ENCODE peak calls at places on chromosomes 12 and 14, in four cellular contexts. One of them, this sample, is unnamed.

GRCh38 chr14:91303091-91303923 is 58.8 kb upstream of the GPR68 start:
- DNase-seq in H1: peak; percentile 100
- DNase-seq in GM12878: no peak
- DNase-seq in K562: peak; percentile 98
- DNase-seq in this sample: peak; percentile 49

GRCh38 chr14:75548544-75548943 is 26.3 kb downstream of the BATF start:
- DNase-seq in H1: no peak
- DNase-seq in K562: no peak
- DNase-seq in GM12878: no peak
- DNase-seq in this sample: no peak

GRCh38 chr12:88946377-88946997 is 366.2 kb upstream of the KITLG start:
- DNase-seq in GM12878: no peak
- DNase-seq in K562: no peak
- DNase-seq in H1: no peak
- DNase-seq in this sample: peak; percentile 64

GRCh38 chr14:75976838-75977237 is 5.0 kb downstream of the TGFB3 start:
- DNase-seq in H1: no peak
- DNase-seq in GM12878: no peak
- DNase-seq in K562: no peak
- DNase-seq in this sample: no peak

GRCh38 chr14:105204206-105204930 is 23.3 kb upstream of the NUDT14 start:
- DNase-seq in H1: no peak
- DNase-seq in K562: no peak
- DNase-seq in GM12878: no peak
- DNase-seq in this sample: no peak

GRCh38 chr14:72104011-72104613 is 171.9 kb downstream of the RGS6 start:
- DNase-seq in K562: peak; percentile 46
- DNase-seq in GM12878: no peak
- DNase-seq in H1: peak; percentile 21
- DNase-seq in this sample: peak; percentile 3

GRCh38 chr14:23660290-23661226 is 24.4 kb downstream of the DHRS2 start:
- DNase-seq in GM12878: no peak
- DNase-seq in K562: no peak
- DNase-seq in H1: no peak
- DNase-seq in this sample: no peak

GRCh38 chr12:127205781-127206535 is 1061.0 kb upstream of the TMEM132C start:
- DNase-seq in H1: no peak
- DNase-seq in K562: no peak
- DNase-seq in GM12878: no peak
- DNase-seq in this sample: no peak

GRCh38 chr12:14665354-14666348 is 30.7 kb downstream of the GUCY2C start:
- DNase-seq in H1: peak; percentile 9
- DNase-seq in K562: no peak
- DNase-seq in GM12878: no peak
- DNase-seq in this sample: peak; percentile 7

GRCh38 chr14:105529506-105530445 is 3.4 kb downstream of the TMEM121 start:
- DNase-seq in GM12878: no peak
- DNase-seq in K562: peak; percentile 49
- DNase-seq in H1: no peak
- DNase-seq in this sample: no peak

GRCh38 chr14:95741051-95741490 is 27.1 kb upstream of the TCL1A start:
- DNase-seq in K562: no peak
- DNase-seq in GM12878: no peak
- DNase-seq in H1: no peak
- DNase-seq in this sample: peak; percentile 7

GRCh38 chr14:80955434-80955939 is at the start of gene TSHR:
- DNase-seq in GM12878: no peak
- DNase-seq in K562: peak; percentile 4
- DNase-seq in H1: no peak
- DNase-seq in this sample: no peak

GRCh38 chr12:15808250-15808971 is 19.2 kb upstream of the EPS8 start:
- DNase-seq in GM12878: no peak
- DNase-seq in H1: no peak
- DNase-seq in K562: no peak
- DNase-seq in this sample: no peak

GRCh38 chr12:90858261-90858660 is 96.7 kb downstream of the CCER1 start:
- DNase-seq in GM12878: no peak
- DNase-seq in K562: no peak
- DNase-seq in H1: no peak
- DNase-seq in this sample: no peak

GRCh38 chr12:1847411-1847810 is 27.0 kb downstream of the LRTM2 start:
- DNase-seq in GM12878: no peak
- DNase-seq in K562: no peak
- DNase-seq in H1: no peak
- DNase-seq in this sample: no peak

GRCh38 chr12:69639400-69640016 is 28.8 kb upstream of the LRRC10 start:
- DNase-seq in K562: peak; percentile 83
- DNase-seq in GM12878: peak; percentile 15
- DNase-seq in H1: peak; percentile 36
- DNase-seq in this sample: peak; percentile 61

GRCh38 chr14:105421723-105422615 is 2.3 kb downstream of the MTA1 start:
- DNase-seq in H1: no peak
- DNase-seq in K562: no peak
- DNase-seq in GM12878: no peak
- DNase-seq in this sample: no peak

GRCh38 chr12:129614221-129614885 is 289.5 kb downstream of the TMEM132D start:
- DNase-seq in K562: no peak
- DNase-seq in H1: no peak
- DNase-seq in GM12878: no peak
- DNase-seq in this sample: no peak

GRCh38 chr12:104890463-104891096 is 67.5 kb downstream of the SLC41A2 start:
- DNase-seq in GM12878: no peak
- DNase-seq in H1: no peak
- DNase-seq in K562: no peak
- DNase-seq in this sample: no peak

GRCh38 chr12:75998292-75999063 is 33.1 kb downstream of the PHLDA1 start:
- DNase-seq in H1: no peak
- DNase-seq in K562: no peak
- DNase-seq in GM12878: no peak
- DNase-seq in this sample: no peak

GRCh38 chr12:68317047-68317667 is 15.0 kb downstream of the MDM1 start:
- DNase-seq in GM12878: no peak
- DNase-seq in H1: no peak
- DNase-seq in K562: peak; percentile 29
- DNase-seq in this sample: peak; percentile 27

GRCh38 chr14:94059998-94060397 is 21.0 kb downstream of the DDX24 start:
- DNase-seq in GM12878: no peak
- DNase-seq in H1: no peak
- DNase-seq in K562: no peak
- DNase-seq in this sample: no peak

GRCh38 chr12:67807808-67808207 is 159.3 kb downstream of the DYRK2 start:
- DNase-seq in H1: no peak
- DNase-seq in GM12878: no peak
- DNase-seq in K562: no peak
- DNase-seq in this sample: no peak

GRCh38 chr14:84181072-84181471 is 1348.9 kb upstream of the FLRT2 start:
- DNase-seq in K562: no peak
- DNase-seq in GM12878: no peak
- DNase-seq in H1: no peak
- DNase-seq in this sample: no peak

GRCh38 chr14:100784523-100785337 is 41.2 kb upstream of the MEG3 start:
- DNase-seq in GM12878: no peak
- DNase-seq in H1: no peak
- DNase-seq in K562: no peak
- DNase-seq in this sample: no peak

GRCh38 chr12:50404307-50404706 is 3.6 kb downstream of the LARP4 start:
- DNase-seq in K562: no peak
- DNase-seq in H1: no peak
- DNase-seq in GM12878: no peak
- DNase-seq in this sample: no peak

GRCh38 chr12:48061943-48062719 is 43.7 kb downstream of the SENP1 start:
- DNase-seq in H1: no peak
- DNase-seq in GM12878: no peak
- DNase-seq in K562: no peak
- DNase-seq in this sample: no peak
- TF ChIP-seq CTCF in H1: peak; percentile 40
- TF ChIP-seq CTCF in GM12878: no peak
- TF ChIP-seq CTCF in K562: no peak
- TF ChIP-seq CTCF in this sample: no peak

GRCh38 chr12:53201639-53202038 is 5.4 kb downstream of the ITGB7 start:
- DNase-seq in H1: no peak
- DNase-seq in GM12878: no peak
- DNase-seq in K562: no peak
- DNase-seq in this sample: no peak

GRCh38 chr12:53199700-53200099 is 7.4 kb downstream of the ITGB7 start:
- DNase-seq in K562: no peak
- DNase-seq in GM12878: no peak
- DNase-seq in H1: no peak
- DNase-seq in this sample: no peak

GRCh38 chr12:53201170-53201541 is 5.9 kb downstream of the ITGB7 start:
- DNase-seq in K562: no peak
- DNase-seq in H1: no peak
- DNase-seq in GM12878: no peak
- DNase-seq in this sample: no peak

GRCh38 chr12:53200107-53200457 is 7.0 kb downstream of the ITGB7 start:
- DNase-seq in GM12878: no peak
- DNase-seq in K562: no peak
- DNase-seq in H1: no peak
- DNase-seq in this sample: no peak

DNA sequence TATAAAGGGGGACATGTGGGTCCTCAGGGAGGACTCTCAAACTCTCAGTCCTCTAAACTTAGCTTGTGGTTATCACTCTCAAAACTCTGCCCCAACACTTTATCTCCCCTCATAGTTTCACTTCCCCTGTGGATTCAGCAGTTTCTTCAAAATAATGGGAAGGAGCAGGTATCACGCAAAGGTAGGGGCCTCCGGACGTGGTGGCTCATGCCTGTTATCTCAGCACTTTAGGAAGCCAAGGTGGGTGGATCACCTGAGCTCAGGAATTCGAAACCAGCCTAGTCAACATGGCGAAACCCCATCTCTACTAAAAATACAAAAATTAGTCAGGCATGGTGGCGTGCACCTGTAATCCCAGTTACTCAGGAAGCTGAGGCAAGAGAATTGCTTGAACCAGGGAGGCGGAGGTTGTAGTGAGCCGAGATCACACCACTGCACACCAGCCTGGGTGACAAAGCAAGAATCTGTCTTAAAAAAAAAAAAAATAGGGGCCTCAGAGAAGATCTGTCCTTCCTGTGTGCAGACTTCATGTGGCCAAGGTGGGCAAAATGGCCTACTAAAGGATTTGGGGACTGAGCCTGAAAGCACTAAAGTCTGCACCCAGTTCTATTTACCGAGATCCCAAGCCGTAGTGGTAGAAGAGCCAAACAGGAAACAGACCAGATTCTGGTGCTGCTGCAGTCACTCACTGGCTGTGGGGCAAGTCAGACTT is 6.4 kb downstream of the ITGB7 start:
- DNase-seq in GM12878: peak; percentile 79
- DNase-seq in H1: no peak
- DNase-seq in K562: no peak
- DNase-seq in this sample: no peak
- TF ChIP-seq EGR1 in GM12878: peak; percentile 25
- TF ChIP-seq EGR1 in H1: no peak
- TF ChIP-seq EGR1 in K562: no peak
- TF ChIP-seq EGR1 in this sample: no peak

DNA sequence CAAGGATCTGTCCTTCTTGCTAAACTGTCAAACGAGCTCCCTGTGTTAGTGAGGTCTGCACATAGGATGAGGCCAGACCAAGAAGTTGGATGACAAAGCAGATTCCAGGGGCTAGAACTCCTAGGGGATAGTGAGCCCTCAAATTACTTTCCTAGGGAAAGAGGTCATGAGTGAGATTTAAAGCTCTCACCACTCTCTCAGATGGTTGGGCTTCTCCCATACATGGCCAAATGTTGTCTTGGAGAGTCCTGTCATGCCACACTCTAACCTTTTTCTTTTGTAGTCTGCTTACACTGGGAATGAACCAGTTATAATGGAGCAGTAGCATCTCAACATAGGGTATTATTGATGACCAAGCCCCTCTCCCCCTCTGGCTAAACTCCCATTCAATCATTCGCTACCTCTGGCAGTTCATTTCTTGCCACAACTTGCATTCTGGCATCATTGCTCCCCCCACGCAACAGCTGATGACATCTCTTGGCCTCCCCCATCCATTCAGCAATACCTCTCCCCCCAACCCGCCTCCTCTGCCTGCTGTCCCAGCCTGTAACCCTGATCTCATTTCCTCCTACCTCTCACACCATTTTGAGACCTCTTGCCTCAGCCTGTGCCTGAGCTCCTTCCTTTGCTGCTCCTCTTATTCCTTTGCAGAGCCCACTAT is 64.7 kb upstream of the CISTR start:
- DNase-seq in H1: no peak
- DNase-seq in K562: no peak
- DNase-seq in GM12878: no peak
- DNase-seq in this sample: no peak
- TF ChIP-seq EZH2 in H1: no peak
- TF ChIP-seq EZH2 in K562: no peak
- TF ChIP-seq EZH2 in GM12878: no peak
- TF ChIP-seq EZH2 in this sample: no peak

GRCh38 chr12:48084841-48085460 is 20.9 kb downstream of the SENP1 start:
- DNase-seq in GM12878: no peak
- DNase-seq in H1: no peak
- DNase-seq in K562: no peak
- DNase-seq in this sample: no peak

GRCh38 chr12:48080821-48081220 is 25.1 kb downstream of the SENP1 start:
- DNase-seq in K562: no peak
- DNase-seq in H1: no peak
- DNase-seq in GM12878: no peak
- DNase-seq in this sample: no peak

GRCh38 chr12:48080285-48080684 is 25.6 kb downstream of the SENP1 start:
- DNase-seq in H1: no peak
- DNase-seq in K562: no peak
- DNase-seq in GM12878: no peak
- DNase-seq in this sample: no peak

GRCh38 chr12:48086327-48086726 is 19.6 kb downstream of the SENP1 start:
- DNase-seq in K562: no peak
- DNase-seq in GM12878: no peak
- DNase-seq in H1: no peak
- DNase-seq in this sample: no peak

DNA sequence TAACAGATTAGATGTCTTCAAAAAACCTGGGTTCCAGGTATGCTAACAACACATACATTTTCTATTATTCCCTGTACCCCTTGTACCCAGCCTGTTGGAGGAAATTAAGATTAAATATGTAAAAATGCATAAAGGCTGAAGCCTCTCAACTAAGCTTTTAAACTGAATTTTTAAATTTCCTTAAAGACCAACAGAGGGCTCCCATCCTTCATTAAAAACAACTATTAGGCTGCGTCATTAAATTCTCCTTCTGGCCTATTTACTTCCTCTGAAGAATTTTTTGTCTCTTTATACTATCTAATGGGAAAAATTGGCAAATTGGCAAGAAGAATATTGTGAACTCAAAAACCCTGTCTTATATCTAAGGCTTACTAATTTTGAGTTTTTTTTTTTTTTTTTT is 21.8 kb downstream of the SENP1 start:
- DNase-seq in GM12878: no peak
- DNase-seq in H1: no peak
- DNase-seq in K562: no peak
- DNase-seq in this sample: no peak
- TF ChIP-seq CTCF in GM12878: no peak
- TF ChIP-seq CTCF in H1: no peak
- TF ChIP-seq CTCF in K562: peak; percentile 45
- TF ChIP-seq CTCF in this sample: no peak

GRCh38 chr14:64572721-64573508 is 23.2 kb downstream of the PPP1R36 start:
- DNase-seq in H1: no peak
- DNase-seq in K562: no peak
- DNase-seq in GM12878: no peak
- DNase-seq in this sample: no peak
- TF ChIP-seq EGR1 in H1: no peak
- TF ChIP-seq EGR1 in K562: no peak
- TF ChIP-seq EGR1 in GM12878: no peak
- TF ChIP-seq EGR1 in this sample: no peak

This sample was measured in HCT116.